ENCODE peak calls at places on chromosomes 3 and 15, in six cellular contexts. W, X, V, J, R and S are unnamed samples. For H3K4me1, the result is how much of the 10 kb centered on the place peaks cover.

GRCh38 chr15:83886321-83886720 is 232.4 kb downstream of the ADAMTSL3 start:
- DNase-seq in W (no peak), X (no peak), J (no peak), V (no peak), R (no peak), S (no peak)

GRCh38 chr3:58004972-58005371 is 3.2 kb upstream of the FLNB start:
- DNase-seq in W (peak), V (no peak), J (no peak), R (no peak), X (no peak), S (no peak)

GRCh38 chr3:101117981-101118380 is 124.8 kb upstream of the ABI3BP start:
- DNase-seq in R (no peak), V (no peak), X (no peak), J (no peak), W (no peak), S (no peak)

GRCh38 chr15:38605744-38606143 is 41.1 kb upstream of the RASGRP1 start:
- DNase-seq in J (no peak), V (no peak), X (no peak), R (no peak), W (no peak), S (no peak)

GRCh38 chr3:142276780-142277179 is 51.4 kb upstream of the GK5 start:
- DNase-seq in J (no peak), W (peak), R (no peak), V (no peak), X (no peak), S (no peak)

GRCh38 chr3:161096771-161097367 is 8.3 kb downstream of the B3GALNT1 start:
- DNase-seq in W (no peak), R (peak), X (no peak), V (no peak), J (no peak), S (no peak)

GRCh38 chr15:48001393-48002059 is 119.3 kb upstream of the SLC24A5 start:
- DNase-seq in V (no peak), R (no peak), J (no peak), X (no peak), W (no peak), S (no peak)

GRCh38 chr15:84702961-84703482 is 12.9 kb downstream of the SEC11A start:
- DNase-seq in W (peak), J (peak), V (peak), X (peak), R (no peak), S (peak)

GRCh38 chr3:64977308-64978100 is 289.7 kb upstream of the ADAMTS9 start:
- DNase-seq in R (no peak), V (no peak), X (no peak), W (peak), J (no peak), S (no peak)

GRCh38 chr3:190265795-190266194 is 56.5 kb downstream of the CLDN1 start:
- DNase-seq in X (no peak), J (no peak), R (no peak), W (peak), V (peak), S (no peak)

GRCh38 chr3:108914774-108915641 is 38.7 kb downstream of the GUCA1C start:
- DNase-seq in J (no peak), W (peak), V (peak), R (peak), X (no peak), S (peak)

GRCh38 chr3:194970066-194970465 is 284.4 kb downstream of the FAM43A start:
- DNase-seq in J (no peak), X (no peak), R (no peak), V (no peak), W (no peak), S (no peak)

GRCh38 chr3:23116041-23116440 is 87.1 kb upstream of the UBE2E2 start:
- DNase-seq in J (no peak), R (no peak), V (no peak), W (no peak), X (no peak), S (no peak)

DNA sequence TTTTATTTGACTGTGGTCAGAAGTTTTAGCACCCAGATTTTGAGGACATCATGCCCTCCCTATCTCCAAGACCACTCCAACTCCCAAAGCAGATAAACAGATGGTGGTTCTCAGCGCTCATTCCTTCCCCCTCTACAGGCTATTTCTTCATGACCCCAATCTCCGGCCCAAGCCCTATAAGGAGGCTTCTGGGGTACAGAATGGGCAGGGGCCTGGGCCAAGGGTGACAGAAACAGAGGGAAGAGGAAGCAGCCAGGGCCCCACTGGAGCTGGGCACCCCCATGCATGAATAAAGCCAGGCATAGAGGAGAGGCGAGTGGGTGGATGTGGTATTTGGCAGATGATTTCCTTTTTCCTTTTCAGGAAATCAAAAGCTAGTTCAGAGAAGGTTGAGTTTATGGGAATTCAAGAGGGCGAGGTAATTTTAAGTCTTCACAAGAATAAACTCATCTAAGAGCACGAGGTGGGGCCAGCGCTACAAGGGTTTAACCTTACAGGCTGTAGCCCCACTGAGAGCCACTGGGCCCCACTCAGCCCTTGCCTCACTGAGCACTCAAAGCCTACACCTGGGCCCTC is 104.8 kb upstream of the HERC1 start:
- DNase-seq in V (peak), X (no peak), W (no peak), J (no peak), R (no peak), S (no peak)
- H3K27ac ChIP-seq in V (no peak), X (peak), W (no peak), J (peak), R (no peak), S (no peak)

DNA sequence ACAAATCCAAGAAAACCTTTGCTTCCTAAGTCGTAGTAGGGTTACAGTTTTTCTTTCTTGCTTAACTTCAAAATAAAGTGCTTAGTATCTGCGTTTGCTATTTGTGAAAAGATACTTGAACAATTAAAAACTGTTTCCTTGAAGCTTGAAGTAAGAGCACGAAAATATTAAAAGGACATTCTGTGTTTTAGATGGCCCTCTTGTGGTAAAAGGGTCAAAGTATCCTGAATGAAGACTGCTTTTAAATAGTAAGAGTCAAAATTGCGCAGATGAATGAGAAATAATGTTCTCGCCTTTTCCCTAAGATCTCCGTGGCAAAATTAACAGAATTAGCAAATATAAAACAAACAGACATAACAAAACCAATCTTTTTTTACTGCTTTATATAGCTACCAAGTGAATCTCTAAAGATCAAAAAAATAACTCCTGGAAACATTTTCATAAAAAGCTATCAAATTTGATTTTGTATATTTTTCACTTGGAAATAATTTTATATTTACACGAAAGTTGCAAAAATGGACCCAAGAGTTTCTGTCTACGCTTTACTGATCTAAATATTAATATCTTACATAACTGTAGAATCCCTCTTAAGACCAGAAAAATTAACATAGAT is 175.4 kb downstream of the MBNL1 start:
- DNase-seq in J (no peak), V (no peak), R (peak), W (peak), X (no peak), S (no peak)
- H3K4me1 ChIP-seq in J (under half), V (under half), R (under half), W (under half), X (under half), S (under half)

GRCh38 chr15:101320501-101321052 is 25.5 kb upstream of the SNRPA1 start:
- DNase-seq in X (peak), J (peak), W (peak), R (no peak), V (no peak), S (peak)

GRCh38 chr15:101318810-101319200 is 23.8 kb upstream of the SNRPA1 start:
- DNase-seq in X (no peak), V (no peak), J (no peak), W (no peak), R (no peak), S (no peak)

GRCh38 chr15:101316529-101316928 is 21.5 kb upstream of the SNRPA1 start:
- DNase-seq in J (no peak), R (no peak), W (no peak), X (no peak), V (no peak), S (no peak)

GRCh38 chr15:101317473-101317872 is 22.4 kb upstream of the SNRPA1 start:
- DNase-seq in W (no peak), J (no peak), X (no peak), V (no peak), R (no peak), S (no peak)

GRCh38 chr15:101318147-101318809 is 23.2 kb upstream of the SNRPA1 start:
- DNase-seq in X (no peak), J (no peak), R (no peak), W (no peak), V (no peak), S (no peak)
- H3K4me3 ChIP-seq in X (no peak), J (no peak), R (no peak), W (no peak), V (no peak), S (no peak)

DNA sequence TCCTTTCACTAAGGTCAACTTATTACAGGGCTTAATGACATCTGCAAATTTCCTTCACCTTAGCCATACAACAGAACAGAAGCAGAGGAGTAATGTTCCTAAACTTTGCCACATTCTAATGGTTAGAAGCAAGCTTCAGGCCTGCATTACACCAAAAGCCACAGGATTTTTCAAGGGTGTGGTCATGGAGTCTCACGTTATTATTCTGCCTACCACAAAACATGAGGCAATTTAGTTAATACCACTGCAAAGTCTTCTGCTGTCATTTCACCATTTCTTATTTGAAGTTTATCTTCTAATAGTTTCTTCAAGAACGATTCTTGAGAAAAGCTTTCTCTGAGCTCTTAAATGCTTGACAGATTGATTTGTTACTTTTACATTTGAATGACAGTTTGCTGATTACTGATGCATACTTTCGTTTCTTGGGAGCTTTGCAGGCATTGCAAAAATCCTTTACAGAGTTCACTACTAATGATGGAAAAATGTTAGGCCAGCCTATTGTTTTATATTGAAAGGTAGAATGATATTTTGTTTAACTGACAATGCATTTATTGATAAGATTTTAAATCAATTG is 1257.1 kb downstream of the NSUN3 start:
- DNase-seq in V (no peak), J (no peak), X (no peak), R (no peak), W (no peak), S (no peak)
- H3K27ac ChIP-seq in V (no peak), J (no peak), X (no peak), R (no peak), W (no peak), S (no peak)

GRCh38 chr15:65201918-65202317 is 9.4 kb downstream of the CILP start:
- DNase-seq in V (no peak), W (no peak), X (no peak), J (no peak), R (no peak), S (no peak)

GRCh38 chr15:65207280-65207679 is 4.0 kb downstream of the CILP start:
- DNase-seq in R (no peak), X (no peak), J (no peak), W (no peak), V (no peak), S (no peak)

GRCh38 chr15:65204236-65204930 is 6.9 kb downstream of the CILP start:
- DNase-seq in W (no peak), X (no peak), J (no peak), V (no peak), R (no peak), S (no peak)

GRCh38 chr15:65206750-65207149 is 4.5 kb downstream of the CILP start:
- DNase-seq in R (no peak), V (no peak), J (no peak), X (no peak), W (no peak), S (no peak)

GRCh38 chr15:65204931-65205655 is 6.2 kb downstream of the CILP start:
- DNase-seq in V (no peak), R (no peak), J (no peak), X (no peak), W (no peak), S (no peak)
- H3K4me1 ChIP-seq in V (under half), R (under half), J (under half), X (under half), W (under half), S (under half)

DNA sequence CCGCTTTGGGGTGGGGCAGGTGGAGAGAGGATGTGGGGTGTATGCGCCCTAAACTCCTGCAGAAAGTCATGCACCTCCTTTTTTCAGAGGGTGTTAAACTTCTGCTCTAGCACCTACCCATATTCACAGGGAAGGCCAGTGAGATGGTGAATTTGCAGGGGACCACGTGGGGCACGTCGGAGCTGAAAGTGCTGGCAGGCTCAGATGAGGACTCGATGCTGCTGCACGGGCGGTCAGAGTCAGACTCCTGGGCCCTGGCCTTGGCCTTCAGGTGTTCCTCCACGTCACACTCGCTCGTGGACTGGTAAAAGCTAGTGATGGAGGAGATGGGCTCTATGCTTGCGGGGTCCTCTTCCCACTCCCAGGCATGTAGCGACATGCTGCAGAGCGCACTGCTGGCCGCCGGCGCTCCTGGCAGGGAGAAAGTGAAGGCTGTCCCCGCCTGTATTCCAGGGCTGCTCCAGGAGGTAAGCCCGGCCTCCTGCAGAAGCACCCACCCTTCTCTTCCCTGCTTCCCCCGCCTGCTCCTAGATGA is 883 bp downstream of the CFAP92 start:
- DNase-seq in J (no peak), V (no peak), X (no peak), W (no peak), R (no peak), S (no peak)
- H3K4me3 ChIP-seq in J (no peak), V (no peak), X (no peak), W (no peak), R (no peak), S (no peak)

GRCh38 chr15:68114356-68114755 is 60.2 kb downstream of the PIAS1 start:
- DNase-seq in W (peak), R (no peak), J (no peak), V (no peak), X (no peak), S (no peak)

GRCh38 chr15:68113751-68114150 is 59.6 kb downstream of the PIAS1 start:
- DNase-seq in V (no peak), R (no peak), J (no peak), W (no peak), X (no peak), S (no peak)

GRCh38 chr15:68112711-68113110 is 58.6 kb downstream of the PIAS1 start:
- DNase-seq in J (no peak), V (no peak), X (no peak), W (no peak), R (no peak), S (no peak)

GRCh38 chr15:68114840-68115239 is 60.7 kb downstream of the PIAS1 start:
- DNase-seq in R (no peak), J (no peak), X (no peak), W (no peak), V (no peak), S (no peak)

GRCh38 chr15:68113273-68113672 is 59.2 kb downstream of the PIAS1 start:
- DNase-seq in W (peak), R (no peak), V (no peak), X (no peak), J (no peak), S (no peak)
- H3K27ac ChIP-seq in W (no peak), R (no peak), V (no peak), X (no peak), J (no peak), S (no peak)

DNA sequence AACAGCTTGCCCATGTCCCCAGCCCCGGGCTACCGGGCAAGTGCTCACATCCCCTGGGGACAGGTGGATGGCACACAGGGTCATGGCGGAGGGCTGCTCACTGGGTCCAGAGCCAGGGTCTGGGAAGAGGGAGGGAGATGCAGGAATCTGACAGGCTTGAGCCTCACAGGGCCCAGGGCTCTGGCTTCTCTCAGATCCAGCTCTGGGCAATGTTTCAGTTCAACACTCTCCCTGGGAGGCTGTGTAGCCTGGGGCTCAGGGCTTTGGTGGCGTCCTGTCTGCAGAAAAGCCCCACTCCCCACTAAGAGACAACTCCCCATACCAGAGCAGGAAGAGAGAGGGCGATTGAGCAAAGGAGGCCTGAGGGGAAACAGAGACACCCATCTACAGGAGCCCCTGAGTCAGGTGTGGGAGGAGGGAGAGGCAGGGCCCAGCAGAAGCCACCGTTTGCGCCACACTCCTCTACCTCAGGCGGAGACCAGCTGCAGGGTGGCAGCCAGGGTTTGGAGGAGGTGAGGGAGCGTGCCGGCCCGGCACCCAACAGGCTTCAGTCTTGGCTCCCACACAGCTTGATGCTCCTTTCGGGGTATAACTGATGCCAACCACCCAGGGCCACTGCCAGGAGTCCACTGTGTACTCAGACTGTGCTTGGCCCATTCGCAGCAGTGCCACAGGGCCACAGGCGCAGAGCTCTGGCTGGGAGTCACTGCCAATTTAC is 16.8 kb upstream of the SRP14 start:
- DNase-seq in X (no peak), V (no peak), R (no peak), J (peak), W (no peak), S (peak)
- H3K4me1 ChIP-seq in X (under half), V (under half), R (under half), J (under half), W (under half), S (under half)

GRCh38 chr3:32160706-32161105 is 54.3 kb downstream of the GPD1L start:
- DNase-seq in R (no peak), W (no peak), V (no peak), J (no peak), X (no peak), S (no peak)
- H3K4me3 ChIP-seq in R (no peak), W (no peak), V (no peak), J (no peak), X (no peak), S (no peak)

GRCh38 chr3:147407107-147407494 is 758 bp upstream of the ZIC4 start:
- DNase-seq in X (no peak), W (no peak), R (no peak), J (no peak), V (no peak), S (no peak)

GRCh38 chr3:147407495-147408179 is 1.3 kb upstream of the ZIC4 start:
- DNase-seq in R (no peak), J (no peak), V (no peak), X (no peak), W (no peak), S (no peak)

GRCh38 chr3:147410126-147410517 is 957 bp downstream of the ZIC1 start:
- DNase-seq in X (peak), R (no peak), J (no peak), W (no peak), V (no peak), S (no peak)

GRCh38 chr3:147409143-147410121 is at the start of gene ZIC1:
- DNase-seq in W (no peak), J (no peak), X (no peak), R (no peak), V (no peak), S (no peak)

DNA sequence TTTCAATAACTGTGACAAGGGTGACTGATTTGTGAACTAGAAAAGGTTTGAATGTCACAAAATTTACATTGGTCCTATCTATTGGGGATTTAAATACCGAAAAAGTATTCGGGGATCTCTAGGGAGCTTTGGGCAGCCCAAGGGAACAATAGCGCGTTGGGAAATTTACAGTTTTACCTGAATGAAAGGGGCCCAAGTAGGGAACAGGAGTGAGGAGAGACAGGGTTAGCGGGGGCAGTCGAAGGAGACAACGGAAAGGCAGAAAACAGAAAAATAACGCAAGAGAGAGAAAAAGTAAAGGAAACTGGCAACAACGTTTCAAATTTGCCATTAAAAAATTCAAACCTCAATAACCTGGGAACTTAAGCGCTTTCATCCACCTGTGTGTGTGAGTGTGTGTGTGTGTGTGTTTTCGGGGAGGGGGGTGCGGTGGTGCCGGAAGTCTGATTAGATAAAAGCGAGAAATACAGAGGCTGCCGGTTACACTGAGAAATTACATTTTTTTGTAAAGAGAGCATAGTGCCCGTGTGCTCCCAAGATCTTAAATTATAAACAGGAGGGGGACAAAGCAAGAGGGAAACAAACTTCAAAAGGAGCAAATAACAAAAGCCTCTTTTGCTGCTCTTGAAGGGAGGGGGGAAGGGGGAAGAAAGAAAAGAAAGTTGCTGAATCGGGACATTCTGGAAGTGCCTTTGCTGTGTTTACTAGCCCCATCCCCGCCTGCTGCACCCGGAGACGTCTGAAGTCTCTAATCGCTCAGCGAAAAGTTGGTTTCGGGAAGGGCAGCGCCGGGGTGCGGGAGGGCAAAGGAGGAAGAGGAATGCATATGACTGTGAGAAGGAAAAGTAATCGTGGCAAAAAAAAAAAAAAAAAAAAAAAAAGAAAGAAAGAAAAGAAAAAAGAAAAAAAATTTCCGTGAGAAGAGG is 722 bp upstream of the ZIC1 start:
- DNase-seq in V (no peak), X (no peak), J (no peak), R (no peak), W (no peak), S (no peak)
- H3K27ac ChIP-seq in V (no peak), X (no peak), J (no peak), R (no peak), W (no peak), S (no peak)